ENCODE peak calls at places on chromosomes 6 and 20, in seven cellular contexts. N is cardiac muscle cell, Y is HCT116, L is endodermal cell, U is neural progenitor cell, A is IMR-90, I is brain microvascular endothelial cell. Z is an unnamed sample.

GRCh38 chr6:138563650-138564049 is 64.4 kb upstream of the NHSL1 start:
- DNase-seq in I (no peak), Y (no peak), A (no peak), U (no peak), L (no peak), N (no peak), Z (no peak)

GRCh38 chr6:158472453-158472852 is 87.4 kb upstream of the TMEM181 start:
- DNase-seq in L (no peak), N (no peak), Y (no peak), A (no peak), U (no peak), I (no peak), Z (no peak)

GRCh38 chr6:27059621-27060425 is 187.7 kb upstream of the PRSS16 start:
- DNase-seq in I (no peak), Y (no peak), U (peak), A (peak), N (peak), L (no peak), Z (no peak)

GRCh38 chr6:1013656-1014430 is 298.1 kb upstream of the FOXQ1 start:
- DNase-seq in A (no peak), N (no peak), L (no peak), U (no peak), I (no peak), Y (no peak), Z (no peak)

GRCh38 chr20:54158226-54158625 is 15.6 kb downstream of the CYP24A1 start:
- DNase-seq in U (no peak), I (no peak), L (no peak), A (no peak), N (no peak), Y (no peak), Z (no peak)

GRCh38 chr20:63735859-63736718 is at the start of gene LIME1:
- DNase-seq in I (no peak), A (no peak), L (peak), N (no peak), U (no peak), Y (no peak), Z (no peak)

GRCh38 chr20:48970681-48971370 is 49.3 kb downstream of the ARFGEF2 start:
- DNase-seq in L (no peak), Y (no peak), I (no peak), A (no peak), N (no peak), U (no peak), Z (no peak)

GRCh38 chr6:156776470-156776840 is 723 bp upstream of the ARID1B start:
- DNase-seq in N (no peak), L (no peak), A (peak), I (peak), U (no peak), Y (no peak), Z (no peak)

GRCh38 chr6:130466052-130466743 is 100.4 kb downstream of the TMEM200A start:
- DNase-seq in N (no peak), I (peak), U (no peak), Y (no peak), L (no peak), A (peak), Z (peak)

GRCh38 chr20:48605364-48606116 is 222.3 kb downstream of the PREX1 start:
- DNase-seq in L (no peak), I (no peak), A (no peak), U (no peak), Y (no peak), N (no peak), Z (no peak)

GRCh38 chr6:134094436-134094835 is 42.0 kb upstream of the SLC2A12 start:
- DNase-seq in N (no peak), I (no peak), A (no peak), Y (no peak), L (no peak), U (peak), Z (no peak)

GRCh38 chr20:3080939-3081388 is 3.6 kb downstream of the AVP start:
- DNase-seq in N (no peak), A (peak), I (no peak), U (no peak), L (no peak), Y (no peak), Z (peak)

GRCh38 chr6:34717466-34717865 is 20.9 kb upstream of the ILRUN start:
- DNase-seq in L (no peak), Y (no peak), U (no peak), A (no peak), I (no peak), N (no peak), Z (peak)

GRCh38 chr6:33980176-33980805 is 165.6 kb downstream of the GRM4 start:
- DNase-seq in U (no peak), A (no peak), N (no peak), L (peak), I (no peak), Y (no peak), Z (no peak)

GRCh38 chr6:128919412-128919811 is 36.5 kb downstream of the LAMA2 start:
- DNase-seq in N (no peak), A (peak), Y (no peak), L (no peak), I (no peak), U (no peak), Z (peak)

GRCh38 chr6:2872417-2873358 is 30.4 kb downstream of the SERPINB9 start:
- DNase-seq in A (no peak), Y (no peak), L (peak), U (no peak), I (no peak), N (no peak), Z (no peak)

GRCh38 chr6:43575105-43575771 is 600 bp downstream of the XPO5 start:
- DNase-seq in L (no peak), Y (no peak), U (peak), I (no peak), N (peak), A (peak), Z (peak)

GRCh38 chr20:36104856-36105255 is 49.7 kb upstream of the EPB41L1 start:
- DNase-seq in A (no peak), I (no peak), L (no peak), N (no peak), Y (no peak), U (no peak), Z (no peak)

GRCh38 chr6:140138311-140138994 is 764.0 kb upstream of the CITED2 start:
- DNase-seq in U (peak), L (no peak), A (no peak), I (no peak), Y (no peak), N (peak), Z (peak)

GRCh38 chr6:114941078-114941477 is 598.3 kb upstream of the HS3ST5 start:
- DNase-seq in I (no peak), Y (no peak), U (peak), L (peak), A (no peak), N (no peak), Z (no peak)

GRCh38 chr6:138157986-138158638 is 3.6 kb upstream of the ARFGEF3 start:
- DNase-seq in I (peak), U (no peak), L (no peak), Y (no peak), N (no peak), A (no peak), Z (no peak)

GRCh38 chr20:24461848-24462247 is 7.6 kb upstream of the SYNDIG1 start:
- DNase-seq in U (no peak), Y (no peak), L (no peak), I (no peak), A (no peak), N (no peak), Z (no peak)

GRCh38 chr6:21279619-21280018 is 313.9 kb upstream of the SOX4 start:
- DNase-seq in U (no peak), N (no peak), I (no peak), Y (no peak), L (no peak), A (no peak), Z (no peak)

GRCh38 chr20:9442858-9443257 is 71.5 kb upstream of the LAMP5 start:
- DNase-seq in N (no peak), I (no peak), L (no peak), Y (no peak), A (peak), U (no peak), Z (no peak)

GRCh38 chr6:6869084-6869483 is 238.7 kb upstream of the RREB1 start:
- DNase-seq in N (no peak), Y (no peak), I (no peak), U (no peak), A (no peak), L (no peak), Z (no peak)

GRCh38 chr20:11387189-11387754 is 530.4 kb upstream of the BTBD3 start:
- DNase-seq in N (no peak), L (no peak), U (no peak), Y (peak), A (peak), I (peak), Z (peak)

GRCh38 chr6:31621320-31621939 is 915 bp downstream of the PRRC2A start:
- DNase-seq in A (no peak), U (no peak), I (no peak), L (no peak), N (no peak), Y (no peak), Z (no peak)

GRCh38 chr20:10079964-10080363 is 45.2 kb downstream of the ANKEF1 start:
- DNase-seq in I (peak), Y (no peak), N (no peak), A (peak), L (no peak), U (no peak), Z (peak)

GRCh38 chr6:27078734-27079357 is 168.7 kb upstream of the PRSS16 start:
- DNase-seq in L (peak), Y (peak), N (peak), A (peak), U (peak), I (peak), Z (peak)

GRCh38 chr20:904146-904545 is 12.0 kb downstream of the ANGPT4 start:
- DNase-seq in I (no peak), N (no peak), U (no peak), Y (no peak), A (no peak), L (no peak), Z (no peak)

GRCh38 chr6:2931970-2932748 is 29.1 kb upstream of the SERPINB9 start:
- DNase-seq in Y (peak), U (peak), I (peak), N (peak), L (peak), A (peak), Z (peak)

GRCh38 chr6:159728552-159728951 is 1.2 kb downstream of the WTAP start:
- DNase-seq in Y (no peak), A (no peak), L (no peak), I (no peak), N (no peak), U (no peak), Z (no peak)

GRCh38 chr20:34069341-34070078 is 42.5 kb downstream of the EIF2S2 start:
- DNase-seq in L (peak), A (peak), N (peak), Y (peak), U (peak), I (peak), Z (peak)

GRCh38 chr6:10643214-10643641 is 51.2 kb downstream of the C6orf52 start:
- DNase-seq in L (no peak), N (no peak), Y (no peak), U (no peak), A (no peak), I (no peak), Z (no peak)

GRCh38 chr6:3805448-3806123 is 43.6 kb upstream of the FAM50B start:
- DNase-seq in I (no peak), Y (no peak), A (peak), N (no peak), L (no peak), U (no peak), Z (peak)

GRCh38 chr20:34522969-34523871 is 7.0 kb downstream of the DYNLRB1 start:
- DNase-seq in I (peak), U (peak), L (peak), A (peak), Y (peak), N (peak), Z (peak)

GRCh38 chr6:45420083-45420908 is 42.6 kb upstream of the SUPT3H start:
- DNase-seq in I (peak), A (peak), L (peak), U (peak), N (no peak), Y (no peak), Z (peak)

DNA sequence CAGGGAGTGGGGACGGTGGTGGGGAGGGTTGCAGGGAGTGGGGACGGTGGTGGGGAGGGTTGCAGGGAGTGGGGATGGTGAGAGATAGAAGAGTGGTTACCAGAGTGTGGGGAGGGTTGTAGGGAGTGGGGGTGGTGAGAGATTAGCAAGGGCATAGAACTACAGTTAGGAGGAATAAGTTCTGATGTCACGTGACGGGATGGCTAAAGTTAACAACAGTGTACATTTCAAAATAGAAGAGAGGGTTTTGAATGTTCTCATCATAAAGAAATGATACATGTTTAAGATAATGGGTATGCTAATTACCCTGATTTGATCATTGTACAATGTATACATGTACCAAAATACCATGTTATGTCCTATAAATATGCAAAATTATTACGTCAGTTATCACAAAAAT is 57.6 kb upstream of the FRMD1 start:
- DNase-seq in L (no peak), U (no peak), A (no peak), N (no peak), I (no peak), Y (no peak), Z (no peak)
- H3K4me3 ChIP-seq in L (no peak), U (no peak), A (no peak), N (no peak), I (no peak), Y (no peak), Z (no peak)

GRCh38 chr6:161836643-161837448 is 563.0 kb upstream of the AGPAT4 start:
- DNase-seq in N (peak), L (no peak), U (no peak), Y (peak), A (no peak), I (no peak), Z (no peak)
- TF ChIP-seq CTCF in N (peak), L (peak), U (peak), Y (peak), A (no peak), I (peak), Z (no peak)

GRCh38 chr20:22582960-22583772 is 1.2 kb downstream of the FOXA2 start:
- DNase-seq in A (no peak), Y (no peak), I (no peak), L (peak), U (peak), N (peak), Z (no peak)

GRCh38 chr20:22582386-22582959 is 1.9 kb downstream of the FOXA2 start:
- DNase-seq in A (no peak), Y (no peak), N (no peak), L (peak), U (peak), I (no peak), Z (no peak)

GRCh38 chr20:22584630-22584921 is 204 bp upstream of the FOXA2 start:
- DNase-seq in Y (no peak), A (no peak), I (no peak), N (no peak), U (peak), L (peak), Z (no peak)

GRCh38 chr20:22584922-22585785 is 782 bp upstream of the FOXA2 start:
- DNase-seq in L (peak), N (peak), I (no peak), U (peak), Y (no peak), A (no peak), Z (no peak)

DNA sequence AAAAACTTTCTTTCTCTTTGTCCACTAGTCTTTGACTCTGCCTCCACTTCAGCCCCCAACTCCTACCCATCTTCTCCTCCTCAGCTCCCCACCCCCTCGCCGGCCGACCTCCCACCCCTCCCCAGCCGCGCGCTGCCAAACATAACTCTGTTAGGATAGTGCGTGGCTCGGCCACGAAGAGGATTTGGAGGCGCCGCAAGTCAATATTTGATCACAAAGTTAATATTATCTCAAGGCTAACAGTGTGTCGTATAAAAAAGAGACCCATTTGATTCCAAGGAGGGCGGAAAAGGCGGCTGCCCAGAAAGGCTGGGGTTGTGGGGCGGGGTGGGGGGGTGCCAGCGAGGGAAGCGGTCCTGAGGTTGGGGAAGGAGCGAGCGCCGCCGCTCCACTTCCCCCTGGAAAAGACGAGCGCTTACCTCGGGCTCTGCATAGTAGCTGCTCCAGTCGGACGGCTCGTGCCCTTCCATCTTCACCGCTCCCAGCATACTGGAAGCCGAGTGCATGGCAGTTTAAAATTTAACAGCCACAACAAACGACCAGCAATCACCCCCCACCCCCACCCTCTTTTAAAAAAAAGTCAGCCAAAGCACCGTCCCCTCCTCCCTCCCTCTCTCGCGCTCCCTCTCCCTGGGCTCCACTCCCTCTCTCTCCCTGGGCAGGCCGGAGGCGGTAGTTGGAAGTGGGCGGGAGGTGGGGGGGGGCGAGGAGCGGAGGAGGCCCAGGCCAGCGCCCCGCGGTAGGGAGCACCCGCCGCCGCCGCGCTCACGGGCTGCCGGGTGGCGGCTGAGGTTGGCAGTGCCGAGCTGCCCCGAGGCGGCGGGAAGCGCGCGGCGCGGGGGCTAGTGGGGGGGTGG is at the start of gene FOXA2:
- DNase-seq in A (no peak), Y (no peak), I (no peak), N (peak), L (peak), U (peak), Z (no peak)
- H3K4me3 ChIP-seq in A (no peak), Y (no peak), I (no peak), N (peak), L (peak), U (peak), Z (no peak)

GRCh38 chr6:113488812-113489685 is 368.1 kb upstream of the MARCKS start:
- DNase-seq in I (no peak), N (no peak), Y (no peak), U (peak), A (no peak), L (no peak), Z (no peak)
- TF ChIP-seq CTCF in I (peak), N (peak), Y (peak), U (peak), A (peak), L (peak), Z (no peak)

GRCh38 chr6:149925253-149925973 is 2.5 kb upstream of the RAET1G start:
- DNase-seq in L (peak), A (no peak), U (peak), N (no peak), I (peak), Y (no peak), Z (no peak)
- H3K4me3 ChIP-seq in L (peak), A (peak), U (peak), N (peak), I (peak), Y (no peak), Z (peak)